ENCODE peak calls at places on chromosomes 12 and 14, in four cellular contexts. J, E, L and F are unnamed samples.
A peak's percentile ranks its signal among the peaks of the same experiment; 100 is the strongest.

GRCh38 chr14:29925736-29926135 is 1.9 kb downstream of the PRKD1 start:
- DNase-seq in J (no peak), E (no peak), L (no peak), F (no peak)

GRCh38 chr12:25364529-25365339 is 114.0 kb upstream of the KRAS start:
- DNase-seq in J (no peak), L (no peak), E (no peak), F (no peak)

GRCh38 chr12:113040722-113041168 is 15.8 kb upstream of the DTX1 start:
- DNase-seq in J (no peak), E (peak; percentile 85), L (no peak), F (no peak)

GRCh38 chr12:102781117-102781516 is 135.9 kb downstream of the PAH start:
- DNase-seq in J (no peak), E (no peak), L (no peak), F (no peak)

GRCh38 chr14:63287661-63288483 is 30.9 kb downstream of the GPHB5 start:
- DNase-seq in J (no peak), E (no peak), L (no peak), F (no peak)

GRCh38 chr12:106642991-106643390 is 60.2 kb downstream of the RFX4 start:
- DNase-seq in J (no peak), L (no peak), E (no peak), F (no peak)

GRCh38 chr14:104822821-104823615 is 22.1 kb downstream of the ZBTB42 start:
- DNase-seq in E (peak; percentile 52), L (no peak), J (no peak), F (no peak)

GRCh38 chr12:10189653-10190052 is 10.8 kb downstream of the TMEM52B start:
- DNase-seq in E (peak; percentile 76), L (no peak), J (no peak), F (no peak)

GRCh38 chr14:104422301-104423223 is 157.0 kb upstream of the C14orf180 start:
- DNase-seq in E (peak; percentile 73), J (no peak), L (no peak), F (no peak)

GRCh38 chr12:46617167-46617566 is 208.6 kb downstream of the SLC38A4 start:
- DNase-seq in L (no peak), E (peak; percentile 78), J (no peak), F (no peak)
- TF ChIP-seq POLR2AphosphoS5 in L (no peak), E (peak; percentile 80), J (no peak), F (no peak)

GRCh38 chr14:34539407-34540180 is at the start of gene EAPP:
- DNase-seq in J (peak; percentile 91), L (peak; percentile 96), E (peak; percentile 99), F (peak; percentile 98)
- TF ChIP-seq POLR2A in J (peak; percentile 79), L (peak; percentile 88), E (peak; percentile 92), F (peak; percentile 77)

GRCh38 chr12:50220357-50221061 is 53.3 kb upstream of the CERS5 start:
- DNase-seq in L (no peak), E (no peak), J (no peak), F (peak; percentile 31)

GRCh38 chr12:50224026-50224692 is 57.0 kb upstream of the CERS5 start:
- DNase-seq in L (no peak), J (no peak), E (no peak), F (no peak)

GRCh38 chr12:50219544-50219943 is 52.4 kb upstream of the CERS5 start:
- DNase-seq in E (no peak), L (no peak), J (no peak), F (no peak)

GRCh38 chr12:50221228-50222008 is 54.2 kb upstream of the CERS5 start:
- DNase-seq in J (no peak), E (no peak), L (no peak), F (no peak)

DNA sequence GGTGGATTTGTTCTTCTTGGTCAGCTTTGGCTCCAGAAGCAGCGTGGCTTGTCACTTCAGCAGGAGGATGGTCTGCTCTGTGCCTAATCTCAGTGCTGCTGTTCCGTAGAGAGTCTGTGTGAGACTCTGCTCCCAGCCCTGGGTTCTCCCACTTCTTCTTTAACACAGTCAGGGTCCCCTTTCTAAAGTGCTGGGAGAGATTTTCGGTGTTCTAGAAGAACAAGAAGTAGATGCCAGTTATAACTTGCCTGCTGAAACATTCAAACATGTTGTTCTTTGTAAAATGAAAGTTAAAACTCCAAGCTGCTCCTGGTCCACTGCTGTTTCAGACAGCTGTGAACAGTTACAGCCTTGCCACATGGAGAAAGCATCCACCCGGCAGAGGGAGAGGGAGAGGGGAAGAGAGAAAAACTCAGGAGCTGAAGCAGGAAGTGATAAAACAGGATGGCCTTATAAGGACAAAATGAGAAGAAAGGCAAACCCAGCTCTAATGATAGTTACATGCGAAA is 55.2 kb upstream of the CERS5 start:
- DNase-seq in J (no peak), L (no peak), E (peak; percentile 90), F (no peak)
- TF ChIP-seq POLR2AphosphoS5 in J (peak; percentile 70), L (peak; percentile 47), E (peak; percentile 84), F (peak; percentile 21)

DNA sequence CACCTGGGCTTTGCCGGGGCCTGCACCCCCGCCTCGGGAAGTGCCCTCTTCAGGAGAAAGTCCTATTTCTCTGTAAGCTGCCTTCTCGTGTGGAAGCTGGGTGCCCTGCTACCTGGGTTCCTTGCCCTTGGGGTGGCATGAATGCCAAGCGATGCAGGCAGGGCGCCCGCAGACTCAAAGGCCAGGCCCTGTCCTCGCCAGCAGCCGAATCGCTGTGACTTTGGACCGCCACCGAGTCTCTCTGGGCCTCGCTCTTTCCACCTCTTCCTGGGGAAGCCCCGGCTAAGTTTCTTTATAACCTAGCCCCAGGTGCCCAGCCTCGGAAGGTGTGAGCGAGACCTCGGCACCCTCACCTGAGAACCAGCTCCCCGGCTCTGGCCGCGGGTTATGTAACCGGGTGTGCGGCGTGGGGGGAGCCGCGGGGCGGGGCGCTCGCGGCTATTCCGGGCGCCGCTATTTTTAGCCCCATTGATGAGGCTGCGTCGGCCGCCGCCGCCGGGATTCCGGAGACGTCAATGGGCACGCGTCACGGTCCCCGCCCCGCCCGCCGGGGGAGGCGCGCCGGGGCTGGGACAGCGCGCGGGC is 14.6 kb upstream of the NR4A1 start:
- DNase-seq in L (peak; percentile 65), J (peak; percentile 78), E (peak; percentile 97), F (peak; percentile 54)
- TF ChIP-seq POLR2A in L (no peak), J (no peak), E (no peak), F (no peak)

DNA sequence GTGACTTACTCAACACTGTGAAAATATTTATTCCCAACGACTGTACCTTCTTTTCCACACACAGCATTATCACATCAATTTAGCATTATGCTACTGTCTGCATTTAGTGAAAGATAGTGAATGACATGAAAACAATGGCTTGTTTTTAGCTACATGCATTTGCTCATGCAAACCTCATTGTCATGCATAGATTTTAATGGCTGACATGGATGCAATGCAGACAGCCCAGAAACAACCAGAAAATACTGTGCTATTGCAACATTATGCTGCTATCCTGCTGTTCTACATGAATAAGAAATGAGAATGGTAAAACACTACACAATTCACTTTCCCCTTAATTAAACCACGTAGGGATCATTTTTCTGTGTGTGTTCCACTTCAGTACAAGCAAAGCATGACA is 90.8 kb downstream of the LIN7A start:
- DNase-seq in J (no peak), L (no peak), E (no peak), F (no peak)
- TF ChIP-seq POLR2AphosphoS5 in J (no peak), L (no peak), E (no peak), F (no peak)